ENCODE peak calls at places on chromosomes 2 and 18, in five cellular contexts. Y is epithelial cell of esophagus; W is NCI-H1436; V is stimulated activated CD4-positive, alpha-beta T cell treated with anti-CD3 and anti-CD28 coated beads, Interleukin-2, amount 100 ng/mL, for 48 hours; H is germinal center. U is an unnamed sample.

GRCh38 chr2:200781626-200782025 is 30.1 kb upstream of the BZW1 start:
- DNase-seq in W (no peak), H (no peak), Y (peak), V (no peak), U (no peak)

GRCh38 chr18:58694221-58694620 is 23.0 kb downstream of the MALT1 start:
- DNase-seq in W (no peak), H (no peak), Y (no peak), V (no peak), U (no peak)

GRCh38 chr2:26875083-26875634 is 27.2 kb downstream of the DPYSL5 start:
- DNase-seq in Y (no peak), H (no peak), W (no peak), V (no peak), U (no peak)

GRCh38 chr2:230411484-230412368 is 4.3 kb upstream of the SP100 start:
- DNase-seq in W (peak), Y (peak), V (peak), H (peak), U (peak)

GRCh38 chr2:196601430-196602306 is 37.8 kb upstream of the CCDC150 start:
- DNase-seq in W (no peak), V (no peak), Y (peak), H (no peak), U (peak)

GRCh38 chr2:72993147-72993546 is 75.8 kb downstream of the EMX1 start:
- DNase-seq in H (peak), W (peak), V (peak), Y (peak), U (peak)

GRCh38 chr2:138512672-138513071 is 11.1 kb downstream of the SPOPL start:
- DNase-seq in V (no peak), Y (peak), H (no peak), W (no peak), U (no peak)

GRCh38 chr2:175576875-175577274 is 395.4 kb upstream of the ATP5MC3 start:
- DNase-seq in H (no peak), W (no peak), Y (no peak), V (no peak), U (no peak)

GRCh38 chr18:41206341-41206740 is 748.7 kb upstream of the PIK3C3 start:
- DNase-seq in V (no peak), W (no peak), H (no peak), Y (no peak), U (no peak)

GRCh38 chr2:239188536-239188935 is 212.3 kb downstream of the HDAC4 start:
- DNase-seq in W (no peak), V (no peak), Y (no peak), H (no peak), U (no peak)

GRCh38 chr18:35582899-35583558 is 1.5 kb downstream of the GALNT1 start:
- DNase-seq in V (no peak), Y (peak), W (peak), H (no peak), U (peak)

GRCh38 chr18:56658261-56658660 is 7.1 kb downstream of the WDR7 start:
- DNase-seq in W (no peak), V (no peak), H (no peak), Y (no peak), U (no peak)

GRCh38 chr18:78739115-78739514 is 240.5 kb upstream of the SALL3 start:
- DNase-seq in Y (no peak), W (no peak), H (no peak), V (no peak), U (no peak)

GRCh38 chr18:71008257-71008656 is 719.4 kb downstream of the SOCS6 start:
- DNase-seq in V (no peak), W (no peak), Y (no peak), H (no peak), U (no peak)

GRCh38 chr18:8537400-8537799 is 71.8 kb upstream of the RAB12 start:
- DNase-seq in W (no peak), V (no peak), H (no peak), Y (no peak), U (no peak)

GRCh38 chr2:181949047-181949446 is 36.6 kb upstream of the PPP1R1C start:
- DNase-seq in W (no peak), Y (peak), V (no peak), H (no peak), U (no peak)

GRCh38 chr2:156333951-156334495 is 1.5 kb upstream of the NR4A2 start:
- DNase-seq in H (no peak), W (peak), V (no peak), Y (no peak), U (no peak)

GRCh38 chr2:12313445-12314118 is 403.2 kb upstream of the TRIB2 start:
- DNase-seq in Y (no peak), W (no peak), H (no peak), V (no peak), U (peak)

GRCh38 chr18:43620936-43621335 is 343.6 kb upstream of the SYT4 start:
- DNase-seq in W (peak), H (peak), Y (peak), V (no peak), U (peak)

GRCh38 chr2:120736955-120737801 is 1.5 kb downstream of the GLI2 start:
- DNase-seq in V (no peak), Y (peak), H (no peak), W (no peak), U (peak)

GRCh38 chr2:106107509-106108131 is 86.5 kb downstream of the UXS1 start:
- DNase-seq in Y (peak), W (no peak), H (peak), V (peak), U (peak)

GRCh38 chr2:217804786-217805678 is 197.8 kb downstream of the TNS1 start:
- DNase-seq in H (no peak), W (no peak), Y (peak), V (no peak), U (peak)

GRCh38 chr2:74841663-74842062 is 7.7 kb downstream of the HK2 start:
- DNase-seq in W (no peak), V (no peak), H (no peak), Y (no peak), U (no peak)

GRCh38 chr18:44723366-44723765 is 42.7 kb downstream of the SETBP1 start:
- DNase-seq in H (peak), W (no peak), V (no peak), Y (no peak), U (no peak)

GRCh38 chr18:62452280-62452824 is 70.5 kb upstream of the ZCCHC2 start:
- DNase-seq in V (peak), H (no peak), W (no peak), Y (peak), U (peak)

GRCh38 chr2:225494100-225494459 is 94.6 kb downstream of the NYAP2 start:
- DNase-seq in H (no peak), W (no peak), Y (peak), V (no peak), U (no peak)

GRCh38 chr2:110104025-110104771 is 11.4 kb downstream of the MALL start:
- DNase-seq in Y (peak), V (no peak), W (no peak), H (no peak), U (no peak)

GRCh38 chr2:8252997-8253694 is 428.7 kb upstream of the ID2 start:
- DNase-seq in W (peak), Y (no peak), V (no peak), H (no peak), U (no peak)

GRCh38 chr18:27599202-27599829 is 414.2 kb upstream of the CHST9 start:
- DNase-seq in Y (peak), V (peak), W (peak), H (peak), U (peak)

GRCh38 chr2:168030862-168031624 is 216.4 kb downstream of the STK39 start:
- DNase-seq in Y (peak), W (no peak), V (no peak), H (peak), U (peak)

GRCh38 chr2:134865388-134865787 is 27.0 kb downstream of the ACMSD start:
- DNase-seq in Y (no peak), H (no peak), W (no peak), V (no peak), U (no peak)

GRCh38 chr18:26342646-26343045 is 116.4 kb downstream of the TAF4B start:
- DNase-seq in W (no peak), Y (peak), V (no peak), H (no peak), U (no peak)

GRCh38 chr2:128940378-128940777 is 621.7 kb upstream of the HS6ST1 start:
- DNase-seq in Y (no peak), H (no peak), V (no peak), W (no peak), U (no peak)

GRCh38 chr2:157894694-157895450 is 18.7 kb upstream of the ACVR1 start:
- DNase-seq in Y (peak), V (no peak), H (no peak), W (no peak), U (peak)

GRCh38 chr2:45170976-45171514 is 161.8 kb upstream of the SIX2 start:
- DNase-seq in H (no peak), V (no peak), W (no peak), Y (peak), U (no peak)

GRCh38 chr2:182240862-182241371 is 185.9 kb downstream of the PDE1A start:
- DNase-seq in Y (peak), V (peak), H (peak), W (peak), U (peak)

U was measured in mesenchymal stem cell.